ENCODE peak calls at places on chromosomes 16 and 17, in nine cellular contexts. E is KBM-7, S is dermis blood vessel endothelial cell, P is NCI-H187, T is activated gamma-delta T cell, K is neural crest cell, H is OCI-M1, D is RCC 7860, U is left cardiac atrium. G is an unnamed sample.

GRCh38 chr16:88910284-88911147 is 44.1 kb upstream of the PABPN1L start:
- DNase-seq in E (no peak), S (no peak), P (no peak), T (no peak), K (no peak), H (no peak), D (no peak), U (no peak), G (no peak)

GRCh38 chr16:58127634-58128033 is 1.5 kb downstream of the CFAP20 start:
- DNase-seq in E (peak; percentile 20), S (peak; percentile 32), P (no peak), T (no peak), K (no peak), H (peak; percentile 8), D (no peak), U (no peak), G (no peak)

GRCh38 chr16:9499921-9500593 is 408.6 kb downstream of the HAPSTR1 start:
- DNase-seq in E (no peak), S (no peak), P (no peak), T (no peak), K (no peak), H (no peak), D (no peak), U (peak; percentile 31), G (no peak)

GRCh38 chr17:80081596-80081995 is 19.8 kb upstream of the GAA start:
- DNase-seq in E (no peak), S (no peak), P (no peak), T (no peak), K (no peak), H (no peak), D (no peak), U (peak; percentile 10), G (no peak)

GRCh38 chr17:75896360-75897075 is at the start of gene TRIM65:
- DNase-seq in E (peak; percentile 72), S (peak; percentile 83), P (peak; percentile 28), T (peak; percentile 64), K (peak; percentile 70), H (peak; percentile 88), D (peak; percentile 66), U (peak; percentile 92), G (peak; percentile 83)

GRCh38 chr16:89536886-89537548 is 23.5 kb upstream of the RPL13 start:
- DNase-seq in E (no peak), S (no peak), P (no peak), T (no peak), K (no peak), H (no peak), D (no peak), U (no peak), G (no peak)

GRCh38 chr17:13597723-13598347 is 3.9 kb downstream of the HS3ST3A1 start:
- DNase-seq in E (peak; percentile 67), S (peak; percentile 64), P (no peak), T (no peak), K (peak; percentile 14), H (peak; percentile 94), D (peak; percentile 34), U (no peak), G (peak; percentile 52)

GRCh38 chr16:9138731-9139501 is 47.5 kb downstream of the HAPSTR1 start:
- DNase-seq in E (peak; percentile 68), S (peak; percentile 82), P (peak; percentile 35), T (no peak), K (peak; percentile 82), H (peak; percentile 51), D (peak; percentile 18), U (peak; percentile 75), G (peak; percentile 77)

GRCh38 chr16:56636616-56637413 is 1.7 kb upstream of the MT1A start:
- DNase-seq in E (no peak), S (no peak), P (no peak), T (no peak), K (no peak), H (no peak), D (no peak), U (no peak), G (no peak)

GRCh38 chr16:16178455-16179162 is 44.7 kb downstream of the ABCC6 start:
- DNase-seq in E (no peak), S (no peak), P (no peak), T (no peak), K (no peak), H (no peak), D (no peak), U (no peak), G (no peak)

GRCh38 chr17:49216482-49216881 is 6.0 kb downstream of the ABI3 start:
- DNase-seq in E (no peak), S (no peak), P (no peak), T (no peak), K (no peak), H (no peak), D (no peak), U (no peak), G (no peak)

GRCh38 chr16:57261806-57262205 is 16.7 kb downstream of the ARL2BP start:
- DNase-seq in E (no peak), S (no peak), P (no peak), T (no peak), K (no peak), H (no peak), D (no peak), U (no peak), G (no peak)

GRCh38 chr17:2215616-2216364 is 87.8 kb downstream of the SMG6 start:
- DNase-seq in E (no peak), S (peak; percentile 85), P (no peak), T (peak; percentile 32), K (no peak), H (peak; percentile 56), D (no peak), U (peak; percentile 74), G (peak; percentile 68)

GRCh38 chr17:17518019-17518418 is 21.8 kb upstream of the RASD1 start:
- DNase-seq in E (no peak), S (no peak), P (no peak), T (no peak), K (no peak), H (no peak), D (no peak), U (no peak), G (no peak)

GRCh38 chr16:2817496-2818277 is 650 bp downstream of the PRSS21 start:
- DNase-seq in E (no peak), S (no peak), P (no peak), T (no peak), K (no peak), H (peak; percentile 24), D (no peak), U (no peak), G (no peak)

GRCh38 chr17:77208856-77209255 is 68.1 kb downstream of the SEC14L1 start:
- DNase-seq in E (no peak), S (no peak), P (no peak), T (no peak), K (no peak), H (no peak), D (no peak), U (no peak), G (no peak)

GRCh38 chr16:74271879-74272278 is 24.7 kb upstream of the PSMD7 start:
- DNase-seq in E (no peak), S (no peak), P (no peak), T (no peak), K (no peak), H (no peak), D (peak; percentile 20), U (no peak), G (no peak)

GRCh38 chr16:66188786-66189725 is 177.4 kb upstream of the CDH5 start:
- DNase-seq in E (no peak), S (no peak), P (no peak), T (no peak), K (no peak), H (no peak), D (no peak), U (no peak), G (no peak)

GRCh38 chr16:1723450-1724147 is 17.6 kb downstream of the MAPK8IP3 start:
- DNase-seq in E (peak; percentile 68), S (peak; percentile 73), P (no peak), T (no peak), K (peak; percentile 51), H (peak; percentile 70), D (peak; percentile 12), U (no peak), G (peak; percentile 23)

GRCh38 chr16:77679901-77680300 is 42.4 kb upstream of the NUDT7 start:
- DNase-seq in E (peak; percentile 96), S (no peak), P (no peak), T (no peak), K (no peak), H (peak; percentile 36), D (no peak), U (no peak), G (no peak)

GRCh38 chr17:46782250-46782953 is 36.1 kb downstream of the WNT3 start:
- DNase-seq in E (peak; percentile 40), S (peak; percentile 73), P (no peak), T (no peak), K (no peak), H (peak; percentile 64), D (peak; percentile 45), U (no peak), G (peak; percentile 46)

GRCh38 chr17:60224064-60224463 is 74.3 kb downstream of the CA4 start:
- DNase-seq in E (no peak), S (no peak), P (no peak), T (no peak), K (no peak), H (no peak), D (no peak), U (no peak), G (no peak)

GRCh38 chr17:17877548-17878358 is 41.0 kb upstream of the SREBF1 start:
- DNase-seq in E (no peak), S (peak; percentile 92), P (peak; percentile 62), T (no peak), K (no peak), H (no peak), D (peak; percentile 22), U (peak; percentile 90), G (no peak)

GRCh38 chr17:44547625-44548297 is 9.5 kb upstream of the FZD2 start:
- DNase-seq in E (peak; percentile 45), S (no peak), P (no peak), T (no peak), K (no peak), H (no peak), D (no peak), U (no peak), G (no peak)

GRCh38 chr17:46783031-46783593 is 35.4 kb downstream of the WNT3 start:
- DNase-seq in E (no peak), S (no peak), P (no peak), T (no peak), K (no peak), H (no peak), D (no peak), U (no peak), G (no peak)

GRCh38 chr17:1643293-1643998 is 2.1 kb downstream of the SCARF1 start:
- DNase-seq in E (no peak), S (peak; percentile 59), P (peak; percentile 64), T (peak; percentile 59), K (no peak), H (no peak), D (no peak), U (no peak), G (no peak)

GRCh38 chr17:80904036-80904435 is 87.6 kb upstream of the CHMP6 start:
- DNase-seq in E (no peak), S (no peak), P (no peak), T (no peak), K (no peak), H (no peak), D (no peak), U (peak; percentile 8), G (no peak)

GRCh38 chr17:48510761-48511604 is 19.8 kb downstream of the HOXB1 start:
- DNase-seq in E (no peak), S (no peak), P (no peak), T (no peak), K (no peak), H (no peak), D (no peak), U (no peak), G (no peak)

GRCh38 chr17:17044846-17045561 is 2.7 kb downstream of the MPRIP start:
- DNase-seq in E (peak; percentile 92), S (peak; percentile 50), P (no peak), T (no peak), K (no peak), H (peak; percentile 66), D (peak; percentile 25), U (no peak), G (peak; percentile 59)

GRCh38 chr17:12927541-12928425 is 90.0 kb downstream of the ELAC2 start:
- DNase-seq in E (peak; percentile 24), S (peak; percentile 3), P (no peak), T (no peak), K (no peak), H (no peak), D (no peak), U (peak; percentile 33), G (no peak)

GRCh38 chr17:80296221-80296620 is 35.6 kb downstream of the RNF213 start:
- DNase-seq in E (no peak), S (no peak), P (no peak), T (no peak), K (no peak), H (no peak), D (no peak), U (peak; percentile 20), G (no peak)

G was measured in SK-N-DZ.